ENCODE peak calls at places on chromosomes 3 and 15, in nine cellular contexts. One of them, this sample, is unnamed.

GRCh38 chr15:73081321-73081958 is 29.2 kb downstream of the NEO1 start:
- DNase-seq in Calu3: peak
- DNase-seq in AG04449: no peak
- DNase-seq in foreskin keratinocyte: peak
- DNase-seq in Peyer's patch: no peak
- DNase-seq in spleen: no peak
- DNase-seq in body of pancreas: peak
- DNase-seq in heart left ventricle: no peak
- DNase-seq in cardiac fibroblast: peak
- DNase-seq in this sample: peak

GRCh38 chr3:100492059-100492809 is at the start of gene TMEM45A:
- DNase-seq in cardiac fibroblast: peak
- DNase-seq in foreskin keratinocyte: peak
- DNase-seq in heart left ventricle: peak
- DNase-seq in body of pancreas: peak
- DNase-seq in spleen: peak
- DNase-seq in Calu3: peak
- DNase-seq in Peyer's patch: peak
- DNase-seq in AG04449: peak
- DNase-seq in this sample: peak

GRCh38 chr3:141266797-141267555 is 35.4 kb downstream of the PXYLP1 start:
- DNase-seq in spleen: no peak
- DNase-seq in AG04449: no peak
- DNase-seq in Calu3: no peak
- DNase-seq in heart left ventricle: no peak
- DNase-seq in body of pancreas: no peak
- DNase-seq in cardiac fibroblast: no peak
- DNase-seq in Peyer's patch: peak
- DNase-seq in foreskin keratinocyte: no peak
- DNase-seq in this sample: no peak

GRCh38 chr15:23869391-23869790 is 182.3 kb upstream of the NDN start:
- DNase-seq in AG04449: no peak
- DNase-seq in foreskin keratinocyte: no peak
- DNase-seq in Calu3: no peak
- DNase-seq in body of pancreas: peak
- DNase-seq in Peyer's patch: no peak
- DNase-seq in cardiac fibroblast: no peak
- DNase-seq in spleen: peak
- DNase-seq in heart left ventricle: peak
- DNase-seq in this sample: no peak

GRCh38 chr3:42680806-42681205 is 4.5 kb upstream of the KLHL40 start:
- DNase-seq in heart left ventricle: no peak
- DNase-seq in body of pancreas: no peak
- DNase-seq in foreskin keratinocyte: no peak
- DNase-seq in Peyer's patch: no peak
- DNase-seq in AG04449: no peak
- DNase-seq in cardiac fibroblast: no peak
- DNase-seq in spleen: no peak
- DNase-seq in Calu3: no peak
- DNase-seq in this sample: no peak

GRCh38 chr3:87367752-87368151 is 91.4 kb upstream of the POU1F1 start:
- DNase-seq in body of pancreas: no peak
- DNase-seq in heart left ventricle: no peak
- DNase-seq in spleen: no peak
- DNase-seq in Peyer's patch: no peak
- DNase-seq in Calu3: no peak
- DNase-seq in AG04449: no peak
- DNase-seq in foreskin keratinocyte: no peak
- DNase-seq in cardiac fibroblast: no peak
- DNase-seq in this sample: no peak

GRCh38 chr3:181383760-181384159 is 328.0 kb upstream of the SOX2 start:
- DNase-seq in AG04449: no peak
- DNase-seq in body of pancreas: no peak
- DNase-seq in spleen: no peak
- DNase-seq in cardiac fibroblast: no peak
- DNase-seq in Peyer's patch: no peak
- DNase-seq in foreskin keratinocyte: no peak
- DNase-seq in heart left ventricle: no peak
- DNase-seq in Calu3: no peak
- DNase-seq in this sample: no peak

GRCh38 chr3:126424751-126425150 is 30.0 kb downstream of the CFAP100 start:
- DNase-seq in body of pancreas: no peak
- DNase-seq in cardiac fibroblast: no peak
- DNase-seq in Calu3: no peak
- DNase-seq in spleen: no peak
- DNase-seq in heart left ventricle: peak
- DNase-seq in Peyer's patch: no peak
- DNase-seq in AG04449: no peak
- DNase-seq in foreskin keratinocyte: no peak
- DNase-seq in this sample: no peak

GRCh38 chr15:99536422-99537033 is 29.3 kb upstream of the MEF2A start:
- DNase-seq in cardiac fibroblast: peak
- DNase-seq in heart left ventricle: no peak
- DNase-seq in AG04449: peak
- DNase-seq in spleen: peak
- DNase-seq in Peyer's patch: no peak
- DNase-seq in Calu3: no peak
- DNase-seq in foreskin keratinocyte: peak
- DNase-seq in body of pancreas: peak
- DNase-seq in this sample: no peak

GRCh38 chr15:67120839-67121540 is 55.6 kb downstream of the SMAD3 start:
- DNase-seq in cardiac fibroblast: peak
- DNase-seq in spleen: peak
- DNase-seq in body of pancreas: peak
- DNase-seq in AG04449: peak
- DNase-seq in heart left ventricle: peak
- DNase-seq in foreskin keratinocyte: peak
- DNase-seq in Calu3: peak
- DNase-seq in Peyer's patch: peak
- DNase-seq in this sample: peak

DNA sequence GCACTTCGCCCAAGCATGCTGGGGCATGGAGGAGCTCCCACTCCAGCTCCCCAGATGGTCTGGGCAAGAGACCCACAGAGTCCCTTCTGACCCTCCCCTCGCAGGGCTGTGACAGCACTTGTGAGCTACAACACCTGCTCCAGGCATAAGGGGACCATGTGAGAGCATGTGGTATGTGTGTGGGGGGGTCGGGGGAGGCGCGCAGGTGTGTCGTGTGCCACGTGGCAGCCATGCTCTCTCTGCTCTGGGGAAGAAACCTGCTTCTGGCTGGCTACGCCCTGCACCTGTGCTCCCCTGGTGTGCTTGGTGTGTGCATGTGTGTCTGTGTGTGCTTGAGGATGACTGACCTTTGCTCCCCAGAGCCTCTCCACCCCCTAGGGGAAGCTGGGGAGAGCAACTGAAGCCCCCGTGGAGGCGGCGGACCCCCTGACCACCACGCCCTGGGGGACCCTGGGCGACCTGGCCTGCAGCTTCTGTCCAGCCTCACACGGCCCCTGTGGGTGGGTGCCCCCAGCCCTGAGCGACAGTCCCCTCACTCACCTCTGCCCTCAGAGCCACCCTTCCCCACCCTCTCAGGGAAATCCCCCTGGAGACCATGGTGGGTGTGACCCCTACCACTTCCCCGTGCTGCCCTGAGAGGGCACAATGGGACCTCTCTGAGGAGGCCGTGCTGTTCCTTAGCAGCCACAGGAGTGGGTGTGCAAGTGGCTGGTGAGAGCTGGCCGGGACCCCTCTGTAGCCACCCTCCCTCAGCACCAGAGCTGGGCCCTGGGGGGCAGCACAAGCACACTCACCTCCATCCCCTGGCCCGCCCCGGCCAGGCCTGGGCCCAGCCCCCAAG is 16.6 kb upstream of the SEC13 start:
- DNase-seq in AG04449: no peak
- DNase-seq in Peyer's patch: no peak
- DNase-seq in Calu3: no peak
- DNase-seq in cardiac fibroblast: no peak
- DNase-seq in body of pancreas: no peak
- DNase-seq in spleen: peak
- DNase-seq in heart left ventricle: peak
- DNase-seq in foreskin keratinocyte: no peak
- DNase-seq in this sample: no peak
- TF ChIP-seq CTCF in AG04449: no peak
- TF ChIP-seq CTCF in Peyer's patch: no peak
- TF ChIP-seq CTCF in Calu3: no peak
- TF ChIP-seq CTCF in cardiac fibroblast: no peak
- TF ChIP-seq CTCF in body of pancreas: no peak
- TF ChIP-seq CTCF in spleen: no peak
- TF ChIP-seq CTCF in heart left ventricle: no peak
- TF ChIP-seq CTCF in foreskin keratinocyte: no peak
- TF ChIP-seq CTCF in this sample: no peak

DNA sequence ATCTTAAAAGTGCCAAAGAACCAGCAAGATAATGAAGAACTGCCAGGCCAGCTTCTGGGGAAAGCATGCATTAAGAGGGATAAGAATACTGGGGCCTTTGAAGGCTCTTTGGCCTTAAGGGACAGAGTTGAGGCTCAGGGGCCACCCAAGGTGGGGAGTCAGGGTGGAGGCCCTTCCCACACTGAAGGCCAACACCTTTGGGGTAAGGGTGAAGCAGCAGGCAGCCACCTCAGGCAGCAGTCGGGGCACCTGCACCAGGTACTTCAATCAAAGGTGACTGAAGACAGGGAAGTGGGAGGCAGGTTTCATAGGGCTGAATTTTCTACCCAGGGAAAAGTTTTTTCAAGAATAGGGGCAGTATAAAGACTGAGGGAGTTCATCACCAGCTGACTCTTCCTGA is 87.7 kb upstream of the KLF13 start:
- DNase-seq in Peyer's patch: no peak
- DNase-seq in spleen: peak
- DNase-seq in heart left ventricle: no peak
- DNase-seq in foreskin keratinocyte: no peak
- DNase-seq in body of pancreas: no peak
- DNase-seq in cardiac fibroblast: no peak
- DNase-seq in AG04449: no peak
- DNase-seq in Calu3: no peak
- DNase-seq in this sample: no peak
- TF ChIP-seq CTCF in Peyer's patch: no peak
- TF ChIP-seq CTCF in spleen: no peak
- TF ChIP-seq CTCF in heart left ventricle: no peak
- TF ChIP-seq CTCF in foreskin keratinocyte: no peak
- TF ChIP-seq CTCF in body of pancreas: no peak
- TF ChIP-seq CTCF in cardiac fibroblast: no peak
- TF ChIP-seq CTCF in AG04449: no peak
- TF ChIP-seq CTCF in Calu3: no peak
- TF ChIP-seq CTCF in this sample: no peak

DNA sequence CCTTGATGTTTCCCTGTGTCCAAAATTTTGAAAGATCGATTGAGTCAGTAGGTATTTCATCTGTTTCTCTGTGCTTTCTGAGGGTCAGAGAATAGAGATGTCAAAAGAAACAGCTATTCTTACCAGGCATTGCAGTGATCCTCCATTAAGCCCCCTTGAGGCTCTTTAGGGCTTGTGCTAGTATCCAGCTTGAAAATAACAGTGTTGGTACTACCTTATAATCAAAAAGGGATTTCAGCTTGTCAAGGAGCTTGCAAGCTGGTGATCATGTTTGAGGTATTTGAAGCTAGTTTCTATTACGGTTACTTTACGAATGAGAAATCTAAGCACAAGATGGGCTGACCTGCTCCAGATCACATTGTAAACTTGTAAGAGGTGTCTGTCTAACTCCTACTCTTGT is 103.4 kb downstream of the EDEM1 start:
- DNase-seq in foreskin keratinocyte: no peak
- DNase-seq in heart left ventricle: no peak
- DNase-seq in cardiac fibroblast: no peak
- DNase-seq in Calu3: no peak
- DNase-seq in AG04449: no peak
- DNase-seq in body of pancreas: no peak
- DNase-seq in Peyer's patch: no peak
- DNase-seq in spleen: no peak
- DNase-seq in this sample: no peak
- TF ChIP-seq CTCF in foreskin keratinocyte: no peak
- TF ChIP-seq CTCF in heart left ventricle: no peak
- TF ChIP-seq CTCF in cardiac fibroblast: no peak
- TF ChIP-seq CTCF in Calu3: no peak
- TF ChIP-seq CTCF in AG04449: no peak
- TF ChIP-seq CTCF in body of pancreas: no peak
- TF ChIP-seq CTCF in Peyer's patch: no peak
- TF ChIP-seq CTCF in spleen: no peak
- TF ChIP-seq CTCF in this sample: no peak

GRCh38 chr3:174125267-174125844 is 727.8 kb downstream of the NLGN1 start:
- DNase-seq in spleen: no peak
- DNase-seq in cardiac fibroblast: peak
- DNase-seq in Peyer's patch: no peak
- DNase-seq in foreskin keratinocyte: peak
- DNase-seq in Calu3: peak
- DNase-seq in heart left ventricle: no peak
- DNase-seq in body of pancreas: no peak
- DNase-seq in AG04449: no peak
- DNase-seq in this sample: peak
- TF ChIP-seq CTCF in spleen: no peak
- TF ChIP-seq CTCF in cardiac fibroblast: peak
- TF ChIP-seq CTCF in Peyer's patch: no peak
- TF ChIP-seq CTCF in foreskin keratinocyte: peak
- TF ChIP-seq CTCF in Calu3: peak
- TF ChIP-seq CTCF in heart left ventricle: peak
- TF ChIP-seq CTCF in body of pancreas: no peak
- TF ChIP-seq CTCF in AG04449: peak
- TF ChIP-seq CTCF in this sample: peak

GRCh38 chr3:152508705-152509104 is 240.0 kb downstream of the MBNL1 start:
- DNase-seq in foreskin keratinocyte: peak
- DNase-seq in heart left ventricle: no peak
- DNase-seq in Calu3: no peak
- DNase-seq in body of pancreas: no peak
- DNase-seq in cardiac fibroblast: peak
- DNase-seq in Peyer's patch: no peak
- DNase-seq in spleen: no peak
- DNase-seq in AG04449: no peak
- DNase-seq in this sample: no peak
- TF ChIP-seq CTCF in foreskin keratinocyte: peak
- TF ChIP-seq CTCF in heart left ventricle: no peak
- TF ChIP-seq CTCF in Calu3: peak
- TF ChIP-seq CTCF in body of pancreas: peak
- TF ChIP-seq CTCF in cardiac fibroblast: peak
- TF ChIP-seq CTCF in Peyer's patch: no peak
- TF ChIP-seq CTCF in spleen: no peak
- TF ChIP-seq CTCF in AG04449: no peak
- TF ChIP-seq CTCF in this sample: no peak

This sample was measured in AG09319.